ENCODE peak calls at places on chromosomes 16 and 17, in four cellular contexts. K is left lung, H is NB4, L is left ventricle myocardium inferior. I is an unnamed sample.

GRCh38 chr17:29760279-29760721 is 137.6 kb upstream of the CORO6 start:
- DNase-seq in K (no peak), H (peak), L (no peak), I (no peak)

GRCh38 chr16:50315346-50315997 is 49.1 kb downstream of the ADCY7 start:
- DNase-seq in K (no peak), H (no peak), L (no peak), I (no peak)

GRCh38 chr17:80822021-80822699 is 169.5 kb upstream of the CHMP6 start:
- DNase-seq in L (no peak), K (peak), H (no peak), I (no peak)

GRCh38 chr16:78396673-78397072 is 297.2 kb downstream of the WWOX start:
- DNase-seq in L (no peak), K (no peak), H (peak), I (no peak)

GRCh38 chr17:8954339-8954738 is 11.2 kb downstream of the PIK3R5 start:
- DNase-seq in K (peak), H (peak), L (peak), I (no peak)

GRCh38 chr16:75244844-75245758 is 6.3 kb downstream of the BCAR1 start:
- DNase-seq in H (peak), K (peak), L (peak), I (no peak)

GRCh38 chr17:81057079-81057730 is 22.3 kb downstream of the BAIAP2 start:
- DNase-seq in K (peak), L (peak), H (peak), I (no peak)

GRCh38 chr16:30904114-30904780 is 7.8 kb downstream of the CTF1 start:
- DNase-seq in K (no peak), L (no peak), H (peak), I (no peak)

GRCh38 chr16:85928411-85928820 is 29.5 kb downstream of the IRF8 start:
- DNase-seq in K (no peak), H (peak), L (no peak), I (no peak)

GRCh38 chr17:74493381-74493833 is 27.0 kb downstream of the CD300A start:
- DNase-seq in L (peak), H (peak), K (peak), I (peak)

GRCh38 chr17:68849673-68850260 is 105.4 kb downstream of the ABCA8 start:
- DNase-seq in L (no peak), H (no peak), K (no peak), I (no peak)

GRCh38 chr17:17873450-17873991 is 36.7 kb upstream of the SREBF1 start:
- DNase-seq in L (peak), H (no peak), K (no peak), I (no peak)

GRCh38 chr17:73071387-73071999 is 21.0 kb downstream of the SLC39A11 start:
- DNase-seq in K (no peak), L (no peak), H (no peak), I (no peak)

GRCh38 chr17:82022981-82023446 is at the start of gene LRRC45:
- DNase-seq in K (peak), L (peak), H (peak), I (peak)

GRCh38 chr17:31389673-31390381 is 1.6 kb upstream of the RAB11FIP4 start:
- DNase-seq in L (no peak), K (no peak), H (no peak), I (no peak)

I was measured in omental fat pad.